ENCODE peak calls at places on chromosomes 16 and 17, in seven cellular contexts. Y, K, E, V, L, D and B are unnamed samples.

GRCh38 chr17:79169366-79169765 is 94.7 kb downstream of the ENGASE start:
- DNase-seq in D (no peak), Y (no peak), V (no peak), L (no peak), E (no peak), K (no peak), B (no peak)

GRCh38 chr16:67860589-67861398 is 12.1 kb upstream of the EDC4 start:
- DNase-seq in K (no peak), Y (no peak), V (no peak), E (no peak), L (no peak), D (peak; percentile 66), B (no peak)

GRCh38 chr16:59478806-59479205 is 744.7 kb upstream of the GOT2 start:
- DNase-seq in Y (no peak), D (peak; percentile 55), K (no peak), V (no peak), L (no peak), E (no peak), B (no peak)

GRCh38 chr17:38322156-38322779 is 21.5 kb downstream of the GPR179 start:
- DNase-seq in K (peak; percentile 61), V (no peak), L (no peak), E (no peak), Y (peak; percentile 62), D (peak; percentile 39), B (no peak)

GRCh38 chr17:69918164-69918563 is 156.9 kb upstream of the KCNJ16 start:
- DNase-seq in Y (no peak), V (no peak), K (no peak), L (no peak), E (no peak), D (no peak), B (no peak)

GRCh38 chr16:66228791-66229190 is 137.7 kb upstream of the CDH5 start:
- DNase-seq in Y (no peak), L (no peak), D (peak; percentile 10), K (no peak), V (no peak), E (no peak), B (no peak)

GRCh38 chr16:6732166-6732565 is 600.5 kb upstream of the RBFOX1 start:
- DNase-seq in V (no peak), Y (no peak), K (no peak), L (no peak), E (no peak), D (no peak), B (no peak)

GRCh38 chr16:66918803-66919568 is at the start of gene CDH16:
- DNase-seq in E (no peak), V (no peak), K (no peak), D (no peak), Y (no peak), L (no peak), B (no peak)

GRCh38 chr16:9235837-9236236 is 144.4 kb downstream of the HAPSTR1 start:
- DNase-seq in K (no peak), L (no peak), Y (no peak), E (no peak), V (no peak), D (no peak), B (no peak)

GRCh38 chr17:62653831-62654829 is 26.7 kb downstream of the MRC2 start:
- DNase-seq in V (no peak), Y (no peak), L (no peak), K (no peak), E (no peak), D (peak; percentile 81), B (no peak)

GRCh38 chr17:2598166-2598565 is 4.7 kb downstream of the PAFAH1B1 start:
- DNase-seq in L (no peak), E (no peak), V (no peak), D (peak; percentile 74), Y (no peak), K (no peak), B (no peak)

GRCh38 chr16:86240716-86241363 is 269.5 kb upstream of the FOXF1 start:
- DNase-seq in E (no peak), K (no peak), D (no peak), V (no peak), Y (no peak), L (no peak), B (no peak)

GRCh38 chr17:4796550-4796915 is 569 bp downstream of the PSMB6 start:
- DNase-seq in L (no peak), K (no peak), E (no peak), Y (no peak), D (peak; percentile 34), V (no peak), B (no peak)

GRCh38 chr17:9473716-9474115 is 101.9 kb downstream of the STX8 start:
- DNase-seq in K (no peak), E (no peak), D (peak; percentile 74), L (no peak), Y (no peak), V (no peak), B (no peak)

GRCh38 chr17:40325156-40326013 is 16.4 kb downstream of the RARA start:
- DNase-seq in D (no peak), K (no peak), E (no peak), Y (no peak), V (no peak), L (no peak), B (no peak)

GRCh38 chr17:33284022-33284421 is 9.1 kb downstream of the ASIC2 start:
- DNase-seq in L (peak; percentile 24), K (no peak), Y (no peak), D (peak; percentile 80), V (no peak), E (no peak), B (no peak)

GRCh38 chr17:46053911-46054534 is 55.0 kb downstream of the STH start:
- DNase-seq in D (peak; percentile 46), L (peak; percentile 52), V (no peak), K (no peak), E (no peak), Y (no peak), B (no peak)

GRCh38 chr16:84501077-84501735 is 3.3 kb downstream of the MEAK7 start:
- DNase-seq in D (peak; percentile 50), E (no peak), L (peak; percentile 41), Y (no peak), V (no peak), K (no peak), B (no peak)

GRCh38 chr17:20302191-20302917 is 165.0 kb downstream of the LGALS9B start:
- DNase-seq in D (peak; percentile 28), L (no peak), E (no peak), K (no peak), V (no peak), Y (no peak), B (no peak)

GRCh38 chr17:78147315-78147998 is 1.3 kb downstream of the C17orf99 start:
- DNase-seq in K (no peak), L (no peak), D (no peak), E (no peak), Y (no peak), V (no peak), B (no peak)

GRCh38 chr16:30096862-30097563 is 1.0 kb upstream of the YPEL3 start:
- DNase-seq in V (no peak), E (no peak), Y (no peak), L (no peak), D (no peak), K (no peak), B (no peak)

GRCh38 chr16:17194190-17194780 is 276.5 kb downstream of the XYLT1 start:
- DNase-seq in Y (peak; percentile 31), K (peak; percentile 52), L (no peak), E (no peak), V (no peak), D (peak; percentile 33), B (peak; percentile 48)

GRCh38 chr16:48870141-48870540 is 260.2 kb upstream of the N4BP1 start:
- DNase-seq in V (no peak), Y (no peak), L (no peak), K (no peak), E (no peak), D (no peak), B (no peak)

GRCh38 chr17:15377608-15378007 is 36.2 kb upstream of the TEKT3 start:
- DNase-seq in L (peak; percentile 46), Y (no peak), V (peak; percentile 22), K (no peak), E (no peak), D (peak; percentile 77), B (no peak)

GRCh38 chr17:78868391-78868790 is 27.8 kb upstream of the USP36 start:
- DNase-seq in V (no peak), K (no peak), Y (no peak), E (no peak), L (peak; percentile 83), D (peak; percentile 83), B (no peak)

GRCh38 chr16:53542283-53542682 is 39.3 kb upstream of the AKTIP start:
- DNase-seq in K (no peak), D (no peak), Y (no peak), L (no peak), E (no peak), V (no peak), B (no peak)

GRCh38 chr17:5019475-5019956 is 15.7 kb downstream of the SLC52A1 start:
- DNase-seq in E (no peak), L (no peak), D (no peak), V (no peak), Y (no peak), K (peak; percentile 31), B (no peak)

GRCh38 chr17:40511667-40512221 is 10.3 kb upstream of the TNS4 start:
- DNase-seq in E (no peak), D (no peak), L (no peak), K (no peak), V (no peak), Y (no peak), B (no peak)

GRCh38 chr17:75367312-75367711 is 38.2 kb downstream of the GRB2 start:
- DNase-seq in E (no peak), K (no peak), Y (no peak), L (no peak), D (peak; percentile 14), V (no peak), B (no peak)

GRCh38 chr17:65185060-65185459 is 47.9 kb downstream of the RGS9 start:
- DNase-seq in L (no peak), Y (no peak), K (no peak), D (no peak), V (no peak), E (no peak), B (no peak)

GRCh38 chr16:15996432-15997109 is 47.2 kb downstream of the ABCC1 start:
- DNase-seq in D (peak; percentile 83), Y (no peak), V (no peak), L (peak; percentile 87), K (no peak), E (no peak), B (no peak)

GRCh38 chr17:72604518-72604917 is 483.7 kb downstream of the SOX9 start:
- DNase-seq in V (no peak), K (no peak), L (no peak), E (no peak), Y (no peak), D (no peak), B (no peak)

GRCh38 chr17:45263477-45263860 is 1.6 kb upstream of the SPATA32 start:
- DNase-seq in L (no peak), V (no peak), E (no peak), D (no peak), Y (no peak), K (no peak), B (peak; percentile 41)

GRCh38 chr16:88468289-88469129 is 15.4 kb downstream of the ZFPM1 start:
- DNase-seq in E (no peak), Y (no peak), D (no peak), K (no peak), L (peak; percentile 21), V (no peak), B (no peak)

GRCh38 chr17:63696381-63696961 is 3.5 kb downstream of the LIMD2 start:
- DNase-seq in D (peak; percentile 38), Y (no peak), L (no peak), V (no peak), E (no peak), K (no peak), B (no peak)

GRCh38 chr17:62870581-62870964 is 62.5 kb upstream of the MARCHF10 start:
- DNase-seq in V (no peak), K (no peak), Y (no peak), D (peak; percentile 16), E (no peak), L (no peak), B (no peak)

GRCh38 chr17:48649741-48650140 is 23.6 kb upstream of the HOXB9 start:
- DNase-seq in V (no peak), D (no peak), K (no peak), E (no peak), L (no peak), Y (no peak), B (no peak)